ENCODE peak calls at places on chromosomes 4 and X, in four cellular contexts. B, Y, N and Z are unnamed samples.

GRCh38 chr4:14368391-14368790 is 633.9 kb upstream of the CPEB2 start:
- DNase-seq in B (no peak), Y (no peak), N (no peak), Z (no peak)

GRCh38 chr4:104491396-104491821 is 3.3 kb downstream of the CXXC4 start:
- DNase-seq in B (peak; percentile 22), Y (no peak), N (peak; percentile 69), Z (no peak)

GRCh38 chr4:121164291-121164690 is at the start of gene TNIP3:
- DNase-seq in B (peak; percentile 94), Y (no peak), N (no peak), Z (no peak)

GRCh38 chr4:47154816-47155370 is 123.5 kb downstream of the GABRB1 start:
- DNase-seq in B (no peak), Y (peak; percentile 8), N (no peak), Z (no peak)

GRCh38 chr4:76430519-76431388 is 4.3 kb upstream of the SHROOM3 start:
- DNase-seq in B (peak; percentile 60), Y (no peak), N (no peak), Z (no peak)

GRCh38 chr4:138507527-138507926 is 265.4 kb upstream of the SLC7A11 start:
- DNase-seq in B (no peak), Y (no peak), N (no peak), Z (no peak)

GRCh38 chr4:173167793-173168395 is 717 bp upstream of the GALNT7 start:
- DNase-seq in B (peak; percentile 40), Y (no peak), N (peak; percentile 22), Z (no peak)

GRCh38 chrX:151754042-151754419 is 19.5 kb downstream of the CNGA2 start:
- DNase-seq in B (peak; percentile 67), Y (no peak), N (no peak), Z (no peak)

GRCh38 chr4:858831-859451 is 33.0 kb upstream of the CPLX1 start:
- DNase-seq in B (no peak), Y (no peak), N (peak; percentile 9), Z (no peak)

GRCh38 chr4:125390126-125390525 is 75.4 kb downstream of the FAT4 start:
- DNase-seq in B (peak; percentile 81), Y (no peak), N (no peak), Z (no peak)

GRCh38 chr4:134636332-134637055 is 434.9 kb upstream of the PABPC4L start:
- DNase-seq in B (no peak), Y (no peak), N (no peak), Z (no peak)

GRCh38 chrX:38482183-38482582 is 79.2 kb upstream of the TSPAN7 start:
- DNase-seq in B (no peak), Y (no peak), N (no peak), Z (no peak)

GRCh38 chr4:108651068-108651794 is 832 bp downstream of the OSTC start:
- DNase-seq in B (peak; percentile 60), Y (no peak), N (no peak), Z (no peak)

GRCh38 chr4:168337550-168337940 is 19.0 kb upstream of the DDX60 start:
- DNase-seq in B (peak; percentile 43), Y (no peak), N (no peak), Z (no peak)

GRCh38 chrX:152926279-152926678 is 28.4 kb downstream of the ZNF185 start:
- DNase-seq in B (peak; percentile 63), Y (no peak), N (no peak), Z (peak; percentile 35)

GRCh38 chr4:81030617-81031388 is at the start of gene BMP3:
- DNase-seq in B (peak; percentile 8), Y (no peak), N (peak; percentile 62), Z (no peak)

GRCh38 chrX:119880552-119881437 is 9.2 kb downstream of the NDUFA1 start:
- DNase-seq in B (peak; percentile 61), Y (no peak), N (peak; percentile 18), Z (no peak)

GRCh38 chr4:2494992-2495391 is 26.1 kb downstream of the RNF4 start:
- DNase-seq in B (no peak), Y (no peak), N (no peak), Z (no peak)

GRCh38 chr4:152659806-152660205 is 20.0 kb downstream of the TMEM154 start:
- DNase-seq in B (no peak), Y (no peak), N (no peak), Z (no peak)

GRCh38 chr4:173448919-173449641 is 50.2 kb upstream of the SCRG1 start:
- DNase-seq in B (no peak), Y (no peak), N (no peak), Z (no peak)

GRCh38 chrX:66016905-66017658 is 22.8 kb downstream of the VSIG4 start:
- DNase-seq in B (no peak), Y (no peak), N (no peak), Z (no peak)

GRCh38 chr4:78612398-78613005 is 60.9 kb downstream of the ANXA3 start:
- DNase-seq in B (peak; percentile 66), Y (peak; percentile 3), N (no peak), Z (no peak)

GRCh38 chrX:11739796-11740195 is 18.2 kb upstream of the MSL3 start:
- DNase-seq in B (no peak), Y (no peak), N (no peak), Z (no peak)

GRCh38 chr4:76559236-76560071 is 124.4 kb downstream of the SHROOM3 start:
- DNase-seq in B (no peak), Y (no peak), N (no peak), Z (no peak)

GRCh38 chr4:101283436-101283835 is 63.9 kb downstream of the PPP3CA start:
- DNase-seq in B (no peak), Y (no peak), N (no peak), Z (no peak)

GRCh38 chrX:136158685-136159084 is 11.4 kb downstream of the FHL1 start:
- DNase-seq in B (no peak), Y (no peak), N (no peak), Z (no peak)

GRCh38 chrX:40809210-40809609 is 73.9 kb upstream of the MED14 start:
- DNase-seq in B (peak; percentile 38), Y (no peak), N (no peak), Z (no peak)

GRCh38 chrX:49209434-49210251 is 9.7 kb upstream of the SYP start:
- DNase-seq in B (no peak), Y (peak; percentile 54), N (peak; percentile 24), Z (no peak)

GRCh38 chr4:8105303-8106100 is 53.1 kb downstream of the ABLIM2 start:
- DNase-seq in B (no peak), Y (no peak), N (no peak), Z (no peak)

GRCh38 chrX:115134366-115134765 is 54.8 kb upstream of the RBMXL3 start:
- DNase-seq in B (no peak), Y (no peak), N (no peak), Z (no peak)